ENCODE peak calls at places on chromosomes 4 and X, in six cellular contexts. J is stomach; F is NCI-H1417; M is stimulated activated CD4-positive, alpha-beta T cell treated with anti-CD3 and anti-CD28 coated beads, TNF-alpha, amount 100 ng/mL, for 48 hours; Q is Right ventricle myocardium superior; C is ovary. N is an unnamed sample.

GRCh38 chr4:128355301-128355700 is 67.7 kb upstream of the PGRMC2 start:
- DNase-seq in C (no peak), Q (no peak), F (no peak), J (no peak), M (no peak), N (peak)

GRCh38 chr4:143599827-143600226 is 86.3 kb downstream of the SMARCA5 start:
- DNase-seq in J (no peak), F (no peak), M (no peak), C (no peak), Q (no peak), N (no peak)

GRCh38 chrX:45591650-45592049 is 391.0 kb upstream of the DIPK2B start:
- DNase-seq in C (no peak), J (no peak), F (no peak), Q (no peak), M (no peak), N (no peak)

GRCh38 chr4:7862561-7863200 is 77.0 kb downstream of the AFAP1 start:
- DNase-seq in C (no peak), M (no peak), Q (no peak), F (no peak), J (no peak), N (no peak)

GRCh38 chr4:112739442-112739841 is 102.5 kb downstream of the LARP7 start:
- DNase-seq in C (no peak), F (no peak), M (no peak), J (no peak), Q (no peak), N (no peak)

GRCh38 chrX:28586291-28586690 is 955 bp upstream of the IL1RAPL1 start:
- DNase-seq in C (no peak), Q (peak), J (no peak), M (no peak), F (peak), N (peak)

GRCh38 chr4:122341906-122342305 is 36.9 kb upstream of the ADAD1 start:
- DNase-seq in J (no peak), M (no peak), C (no peak), Q (no peak), F (no peak), N (no peak)

GRCh38 chr4:16916719-16917337 is 18.4 kb upstream of the LDB2 start:
- DNase-seq in Q (peak), F (peak), J (peak), C (no peak), M (peak), N (peak)

GRCh38 chrX:47420967-47421366 is 50.6 kb downstream of the ZNF157 start:
- DNase-seq in M (no peak), F (no peak), Q (no peak), C (no peak), J (no peak), N (no peak)

GRCh38 chr4:85556293-85556692 is 81.3 kb downstream of the ARHGAP24 start:
- DNase-seq in Q (no peak), J (no peak), F (no peak), M (no peak), C (no peak), N (no peak)

GRCh38 chr4:148649669-148650331 is 207.6 kb upstream of the NR3C2 start:
- DNase-seq in C (no peak), Q (no peak), J (no peak), M (no peak), F (no peak), N (no peak)

GRCh38 chr4:173424899-173425805 is 26.2 kb upstream of the SCRG1 start:
- DNase-seq in F (no peak), C (no peak), M (no peak), J (no peak), Q (no peak), N (no peak)

GRCh38 chr4:89121711-89122387 is 10.5 kb downstream of the TIGD2 start:
- DNase-seq in J (peak), C (no peak), M (no peak), Q (no peak), F (no peak), N (no peak)

GRCh38 chr4:2186133-2186864 is 55.6 kb downstream of the HAUS3 start:
- DNase-seq in M (no peak), Q (no peak), F (no peak), J (peak), C (no peak), N (peak)

GRCh38 chr4:153223935-153224334 is 19.7 kb downstream of the TRIM2 start:
- DNase-seq in J (no peak), C (no peak), Q (no peak), M (no peak), F (no peak), N (no peak)